ENCODE peak calls at places on chromosomes 13 and 19, in ten cellular contexts. S, Z, M, Y, Q, J, A, L, O and F are unnamed samples.

GRCh38 chr13:113860579-113861432 is 3.1 kb downstream of the GAS6 start:
- DNase-seq in S (peak), Z (peak), M (no peak), Y (peak), Q (no peak), J (no peak), A (peak), L (no peak), O (peak), F (no peak)

GRCh38 chr19:53192771-53193533 is at the start of gene ZNF665:
- DNase-seq in S (peak), Z (peak), M (peak), Y (peak), Q (peak), J (peak), A (no peak), L (no peak), O (peak), F (peak)

GRCh38 chr13:23554000-23554399 is 16.2 kb upstream of the TNFRSF19 start:
- DNase-seq in S (no peak), Z (no peak), M (no peak), Y (no peak), Q (no peak), J (no peak), A (no peak), L (no peak), O (no peak), F (no peak)

GRCh38 chr13:31998131-31998530 is 33.4 kb upstream of the FRY start:
- DNase-seq in S (peak), Z (peak), M (no peak), Y (peak), Q (no peak), J (no peak), A (no peak), L (no peak), O (no peak), F (no peak)

GRCh38 chr19:41351339-41352245 is 2.1 kb downstream of the TGFB1 start:
- DNase-seq in S (peak), Z (peak), M (no peak), Y (peak), Q (peak), J (peak), A (no peak), L (no peak), O (peak), F (no peak)

GRCh38 chr13:23876265-23876664 is 12.9 kb downstream of the MIPEP start:
- DNase-seq in S (no peak), Z (no peak), M (no peak), Y (no peak), Q (no peak), J (no peak), A (no peak), L (peak), O (no peak), F (no peak)

GRCh38 chr13:101972191-101972590 is 429.7 kb downstream of the FGF14 start:
- DNase-seq in S (no peak), Z (no peak), M (no peak), Y (no peak), Q (no peak), J (no peak), A (no peak), L (no peak), O (no peak), F (no peak)

GRCh38 chr13:27036236-27036981 is 135.2 kb downstream of the USP12 start:
- DNase-seq in S (no peak), Z (no peak), M (no peak), Y (no peak), Q (peak), J (no peak), A (no peak), L (peak), O (no peak), F (no peak)

GRCh38 chr13:73667756-73668155 is 466.4 kb downstream of the KLF12 start:
- DNase-seq in S (peak), Z (no peak), M (no peak), Y (no peak), Q (no peak), J (no peak), A (no peak), L (no peak), O (no peak), F (no peak)

GRCh38 chr13:97141564-97142005 is 80.5 kb upstream of the MBNL2 start:
- DNase-seq in S (peak), Z (peak), M (peak), Y (peak), Q (peak), J (no peak), A (peak), L (peak), O (no peak), F (peak)

GRCh38 chr19:8340341-8341096 is 2.5 kb downstream of the KANK3 start:
- DNase-seq in S (peak), Z (peak), M (no peak), Y (no peak), Q (no peak), J (no peak), A (no peak), L (no peak), O (peak), F (no peak)

GRCh38 chr19:4930664-4931063 is 21.4 kb downstream of the UHRF1 start:
- DNase-seq in S (no peak), Z (no peak), M (no peak), Y (no peak), Q (peak), J (no peak), A (no peak), L (no peak), O (no peak), F (no peak)

GRCh38 chr13:23321534-23322241 is 111.8 kb downstream of the SACS start:
- DNase-seq in S (no peak), Z (no peak), M (peak), Y (no peak), Q (peak), J (peak), A (no peak), L (peak), O (no peak), F (peak)

GRCh38 chr13:75749407-75749806 is 113.3 kb downstream of the LMO7 start:
- DNase-seq in S (no peak), Z (no peak), M (no peak), Y (no peak), Q (peak), J (peak), A (no peak), L (no peak), O (no peak), F (peak)

GRCh38 chr19:48113190-48113917 is 2.7 kb upstream of the PLA2G4C start:
- DNase-seq in S (no peak), Z (no peak), M (no peak), Y (no peak), Q (peak), J (no peak), A (no peak), L (peak), O (no peak), F (no peak)

GRCh38 chr19:40709817-40710216 is 6.9 kb downstream of the COQ8B start:
- DNase-seq in S (no peak), Z (no peak), M (no peak), Y (no peak), Q (no peak), J (no peak), A (no peak), L (no peak), O (no peak), F (no peak)

GRCh38 chr13:50016421-50016820 is 1.2 kb downstream of the KCNRG start:
- DNase-seq in S (no peak), Z (no peak), M (no peak), Y (no peak), Q (peak), J (no peak), A (no peak), L (no peak), O (no peak), F (peak)

GRCh38 chr19:34851277-34851804 is 75.4 kb upstream of the ZNF30 start:
- DNase-seq in S (no peak), Z (no peak), M (no peak), Y (no peak), Q (no peak), J (no peak), A (no peak), L (peak), O (peak), F (no peak)

GRCh38 chr13:51007216-51007615 is 97.6 kb downstream of the RNASEH2B start:
- DNase-seq in S (no peak), Z (no peak), M (no peak), Y (no peak), Q (no peak), J (no peak), A (no peak), L (no peak), O (no peak), F (no peak)

DNA sequence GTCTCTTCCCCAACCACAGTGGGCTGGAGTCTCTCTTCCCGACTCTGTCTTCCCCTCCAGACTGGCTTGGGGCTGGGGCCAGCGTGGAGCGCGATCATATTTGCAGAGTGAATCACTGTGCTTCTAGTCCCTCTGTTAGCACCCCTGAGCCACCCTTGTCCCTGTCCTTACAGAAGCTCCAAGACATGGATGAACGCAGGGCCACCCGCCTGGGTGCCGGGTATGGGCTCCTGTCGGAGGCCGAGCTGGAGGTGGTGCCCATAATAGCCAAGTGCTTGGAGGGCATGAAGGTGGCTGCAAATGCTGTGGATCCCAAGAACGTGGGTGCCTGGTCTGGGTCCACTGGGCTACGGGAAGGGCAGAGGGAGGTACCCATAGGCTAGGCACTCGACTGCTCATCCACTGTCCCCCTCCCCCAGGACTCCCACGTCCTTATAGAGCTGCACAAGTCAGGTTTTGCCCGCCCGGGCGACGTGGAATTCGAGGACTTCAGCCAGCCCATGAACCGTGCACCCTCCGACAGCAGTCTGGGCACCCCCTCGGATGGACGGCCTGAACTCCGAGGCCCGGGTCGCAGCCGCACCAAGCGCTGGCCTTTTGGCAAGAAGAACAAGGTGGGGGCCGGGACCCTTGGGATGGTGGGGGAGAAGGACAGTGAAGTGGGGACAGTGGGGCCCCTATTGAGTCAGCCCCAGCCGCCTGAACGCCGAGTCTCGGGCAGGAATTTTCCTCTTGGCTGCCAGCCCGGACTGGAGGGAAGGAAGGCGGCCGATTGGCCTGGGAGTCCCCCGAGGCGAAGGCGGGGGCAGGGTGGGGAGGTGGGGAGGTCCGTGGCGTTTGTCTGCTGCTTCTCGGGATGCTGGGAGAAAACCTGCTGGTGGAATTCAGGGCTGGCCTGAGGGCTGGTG is 5.2 kb downstream of the TRIP10 start:
- DNase-seq in S (peak), Z (peak), M (no peak), Y (peak), Q (peak), J (peak), A (no peak), L (peak), O (peak), F (peak)
- H3K4me3 ChIP-seq in S (peak), Z (no peak), M (no peak), Y (no peak), Q (no peak), J (no peak), A (no peak), L (peak), O (peak), F (no peak)

DNA sequence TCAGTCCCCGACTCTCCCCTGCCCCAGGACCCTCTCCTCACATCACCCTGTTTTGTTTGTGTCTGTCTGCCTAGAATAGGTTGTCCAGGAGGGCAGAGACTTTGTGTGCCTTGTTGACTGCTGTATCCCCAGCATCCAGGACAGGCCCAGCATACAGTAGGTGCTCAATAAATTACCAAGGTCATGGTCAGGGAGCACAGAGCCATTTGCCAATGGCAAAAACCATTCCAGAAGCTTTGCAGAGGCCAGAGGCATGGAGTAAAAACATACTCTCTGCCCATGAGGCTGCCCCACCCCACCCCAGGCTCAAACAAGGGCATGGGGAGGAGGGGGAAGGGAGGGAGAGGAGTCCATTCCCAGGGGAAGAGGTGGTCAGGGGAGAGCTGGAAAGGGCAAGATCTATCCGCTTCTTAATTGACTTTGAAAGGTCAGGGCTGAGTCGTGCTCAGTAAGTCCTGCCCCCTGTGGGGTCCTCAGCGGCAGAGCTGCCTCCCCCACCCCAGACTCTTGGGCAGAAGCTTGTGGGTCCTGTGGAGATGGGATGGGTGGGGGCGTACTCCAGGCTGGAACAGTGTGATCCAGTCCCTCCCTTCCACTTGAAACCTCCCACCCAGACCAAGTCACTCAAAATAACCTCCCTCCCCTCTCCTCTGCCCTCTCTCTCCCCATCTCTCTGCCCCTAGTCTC is 4.4 kb downstream of the GPR4 start:
- DNase-seq in S (no peak), Z (no peak), M (no peak), Y (no peak), Q (no peak), J (no peak), A (no peak), L (no peak), O (no peak), F (no peak)
- H3K4me3 ChIP-seq in S (no peak), Z (no peak), M (no peak), Y (no peak), Q (no peak), J (no peak), A (peak), L (no peak), O (peak), F (no peak)

DNA sequence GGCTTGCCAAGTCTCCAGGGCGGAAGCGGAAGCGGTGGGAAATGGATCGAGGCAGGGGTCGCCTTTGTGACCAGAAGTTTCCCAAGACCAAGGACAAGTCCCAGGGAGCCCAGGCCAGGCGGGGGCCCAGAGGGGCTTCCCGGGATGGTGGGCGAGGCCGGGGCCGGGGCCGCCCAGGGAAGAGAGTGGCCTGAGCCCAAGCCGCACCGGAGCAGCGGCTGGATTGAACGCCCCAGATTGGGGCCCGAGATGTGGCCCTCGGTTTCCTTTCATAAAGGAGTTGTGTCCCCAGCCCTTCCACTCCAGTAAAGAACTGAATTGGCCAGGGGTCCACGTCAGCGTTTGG is 548 bp upstream of the P2RY11 start:
- DNase-seq in S (no peak), Z (no peak), M (no peak), Y (no peak), Q (no peak), J (no peak), A (no peak), L (no peak), O (no peak), F (no peak)
- H3K4me3 ChIP-seq in S (no peak), Z (no peak), M (no peak), Y (no peak), Q (no peak), J (no peak), A (no peak), L (no peak), O (no peak), F (no peak)

GRCh38 chr19:11560404-11560988 is 1.5 kb upstream of the ELOF1 start:
- DNase-seq in S (peak), Z (no peak), M (no peak), Y (peak), Q (peak), J (no peak), A (no peak), L (peak), O (no peak), F (peak)
- H3K4me3 ChIP-seq in S (peak), Z (no peak), M (no peak), Y (no peak), Q (no peak), J (no peak), A (no peak), L (peak), O (peak), F (no peak)

GRCh38 chr19:36837525-36837901 is 674 bp downstream of the ZNF790 start:
- DNase-seq in S (no peak), Z (no peak), M (no peak), Y (no peak), Q (no peak), J (no peak), A (no peak), L (no peak), O (no peak), F (no peak)
- H3K4me3 ChIP-seq in S (peak), Z (peak), M (peak), Y (peak), Q (peak), J (peak), A (peak), L (peak), O (peak), F (peak)

DNA sequence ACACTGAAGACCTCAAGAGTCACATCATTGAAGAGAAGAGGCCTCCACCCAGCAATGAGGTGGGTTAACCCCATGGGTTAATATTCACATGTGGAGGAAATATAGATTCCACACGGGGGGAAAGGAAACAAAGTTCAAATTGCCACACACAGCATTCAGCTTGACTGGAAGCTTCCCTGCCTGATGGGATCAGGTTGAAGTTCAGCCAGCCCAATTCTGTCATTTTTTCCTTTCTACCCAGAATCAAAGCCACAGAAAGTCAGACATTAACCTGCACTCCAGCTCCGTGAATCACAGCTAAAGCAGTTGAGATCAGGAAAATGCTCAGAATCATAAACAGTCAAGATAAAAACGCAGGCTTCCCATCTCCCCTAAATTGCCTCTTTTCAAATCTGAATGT is 208.7 kb upstream of the OBI1 start:
- DNase-seq in S (no peak), Z (no peak), M (no peak), Y (no peak), Q (no peak), J (no peak), A (no peak), L (no peak), O (no peak), F (no peak)
- H3K4me3 ChIP-seq in S (no peak), Z (no peak), M (no peak), Y (no peak), Q (no peak), J (no peak), A (no peak), L (no peak), O (no peak), F (no peak)

GRCh38 chr19:11535792-11536595 is 2.7 kb upstream of the CNN1 start:
- DNase-seq in S (peak), Z (peak), M (no peak), Y (peak), Q (peak), J (peak), A (peak), L (peak), O (peak), F (peak)
- H3K4me3 ChIP-seq in S (peak), Z (no peak), M (peak), Y (peak), Q (peak), J (peak), A (peak), L (peak), O (peak), F (peak)

GRCh38 chr13:71864981-71865857 is 1.8 kb downstream of the DACH1 start:
- DNase-seq in S (no peak), Z (peak), M (no peak), Y (peak), Q (peak), J (peak), A (no peak), L (no peak), O (peak), F (no peak)
- H3K4me3 ChIP-seq in S (peak), Z (peak), M (peak), Y (peak), Q (peak), J (peak), A (peak), L (peak), O (peak), F (peak)

GRCh38 chr19:10603873-10604459 is 16.9 kb upstream of the AP1M2 start:
- DNase-seq in S (peak), Z (no peak), M (no peak), Y (no peak), Q (peak), J (no peak), A (no peak), L (no peak), O (no peak), F (no peak)

GRCh38 chr19:10600149-10600548 is 13.0 kb upstream of the AP1M2 start:
- DNase-seq in S (no peak), Z (no peak), M (no peak), Y (no peak), Q (no peak), J (no peak), A (no peak), L (no peak), O (no peak), F (no peak)

GRCh38 chr19:10602330-10603083 is 15.4 kb upstream of the AP1M2 start:
- DNase-seq in S (peak), Z (peak), M (no peak), Y (peak), Q (peak), J (peak), A (no peak), L (peak), O (peak), F (peak)

GRCh38 chr19:10603084-10603872 is 16.2 kb upstream of the AP1M2 start:
- DNase-seq in S (peak), Z (peak), M (no peak), Y (peak), Q (no peak), J (peak), A (no peak), L (no peak), O (peak), F (no peak)

GRCh38 chr19:10601999-10602329 is 14.9 kb upstream of the AP1M2 start:
- DNase-seq in S (no peak), Z (no peak), M (no peak), Y (no peak), Q (no peak), J (no peak), A (no peak), L (no peak), O (no peak), F (no peak)
- H3K4me3 ChIP-seq in S (peak), Z (no peak), M (peak), Y (no peak), Q (no peak), J (peak), A (peak), L (peak), O (no peak), F (peak)

GRCh38 chr19:13864513-13865242 is 12.3 kb upstream of the NANOS3 start:
- DNase-seq in S (no peak), Z (no peak), M (no peak), Y (no peak), Q (no peak), J (no peak), A (no peak), L (no peak), O (no peak), F (no peak)
- H3K4me3 ChIP-seq in S (peak), Z (no peak), M (peak), Y (no peak), Q (peak), J (peak), A (no peak), L (peak), O (peak), F (no peak)